ENCODE peak calls at places on chromosome 15, in eight cellular contexts. C, T, R, H, P, F, V and N are unnamed samples.

GRCh38 chr15:92670625-92671024 is 15.1 kb upstream of the FAM174B start:
- DNase-seq in C (no peak), T (no peak), R (no peak), H (no peak), P (no peak), F (no peak), V (no peak), N (no peak)

GRCh38 chr15:26848498-26848897 is 18.4 kb upstream of the GABRA5 start:
- DNase-seq in C (no peak), T (no peak), R (no peak), H (no peak), P (no peak), F (no peak), V (no peak), N (no peak)

GRCh38 chr15:93515256-93516044 is 426.4 kb upstream of the RGMA start:
- DNase-seq in C (no peak), T (no peak), R (no peak), H (no peak), P (no peak), F (no peak), V (no peak), N (no peak)

GRCh38 chr15:84761534-84762190 is 13.3 kb downstream of the ZNF592 start:
- DNase-seq in C (no peak), T (no peak), R (no peak), H (no peak), P (no peak), F (no peak), V (no peak), N (no peak)

GRCh38 chr15:89776274-89777072 is at the start of gene MESP2:
- DNase-seq in C (peak), T (peak), R (peak), H (peak), P (no peak), F (peak), V (peak), N (peak)

GRCh38 chr15:94451461-94451860 is 220.1 kb downstream of the MCTP2 start:
- DNase-seq in C (no peak), T (no peak), R (no peak), H (no peak), P (peak), F (no peak), V (no peak), N (no peak)

GRCh38 chr15:30791239-30791638 is 112.5 kb upstream of the FAN1 start:
- DNase-seq in C (no peak), T (no peak), R (no peak), H (peak), P (no peak), F (no peak), V (no peak), N (no peak)

GRCh38 chr15:44427756-44428724 is 611 bp downstream of the CTDSPL2 start:
- DNase-seq in C (no peak), T (no peak), R (peak), H (peak), P (peak), F (no peak), V (peak), N (no peak)

GRCh38 chr15:45589296-45589695 is 2.1 kb downstream of the BLOC1S6 start:
- DNase-seq in C (no peak), T (no peak), R (no peak), H (no peak), P (no peak), F (no peak), V (no peak), N (no peak)

GRCh38 chr15:22873204-22873701 is 34.8 kb downstream of the NIPA2 start:
- DNase-seq in C (no peak), T (no peak), R (peak), H (no peak), P (peak), F (peak), V (peak), N (no peak)

GRCh38 chr15:47505712-47506542 is 211.4 kb upstream of the SEMA6D start:
- DNase-seq in C (no peak), T (no peak), R (peak), H (peak), P (no peak), F (peak), V (no peak), N (no peak)

GRCh38 chr15:92725171-92725570 is 69.6 kb upstream of the FAM174B start:
- DNase-seq in C (no peak), T (no peak), R (no peak), H (no peak), P (no peak), F (no peak), V (no peak), N (no peak)

GRCh38 chr15:34023932-34024331 is 15.1 kb downstream of the AVEN start:
- DNase-seq in C (no peak), T (no peak), R (no peak), H (no peak), P (no peak), F (no peak), V (no peak), N (no peak)

GRCh38 chr15:75232826-75233503 is 25.2 kb upstream of the GOLGA6C start:
- DNase-seq in C (no peak), T (no peak), R (no peak), H (no peak), P (no peak), F (no peak), V (no peak), N (no peak)

GRCh38 chr15:77538793-77539487 is 93.8 kb downstream of the LINGO1 start:
- DNase-seq in C (no peak), T (no peak), R (no peak), H (peak), P (no peak), F (no peak), V (no peak), N (no peak)

GRCh38 chr15:68541743-68542142 is 37.0 kb upstream of the CORO2B start:
- DNase-seq in C (no peak), T (no peak), R (no peak), H (no peak), P (no peak), F (no peak), V (no peak), N (no peak)

GRCh38 chr15:73936181-73936580 is 9.9 kb downstream of the LOXL1 start:
- DNase-seq in C (no peak), T (peak), R (peak), H (peak), P (peak), F (no peak), V (no peak), N (no peak)

GRCh38 chr15:60326824-60327654 is 70.7 kb downstream of the ANXA2 start:
- DNase-seq in C (no peak), T (no peak), R (peak), H (peak), P (no peak), F (peak), V (peak), N (no peak)
- TF ChIP-seq CTCF in C (peak), T (peak), R (peak), H (peak), P (peak), F (peak), V (peak), N (peak)

GRCh38 chr15:101409621-101410020 is 79.9 kb downstream of the PCSK6 start:
- DNase-seq in C (no peak), T (no peak), R (no peak), H (no peak), P (no peak), F (no peak), V (no peak), N (no peak)

GRCh38 chr15:101411588-101411987 is 77.9 kb downstream of the PCSK6 start:
- DNase-seq in C (no peak), T (no peak), R (no peak), H (no peak), P (no peak), F (no peak), V (no peak), N (no peak)

GRCh38 chr15:101410612-101411011 is 78.9 kb downstream of the PCSK6 start:
- DNase-seq in C (no peak), T (no peak), R (no peak), H (no peak), P (no peak), F (no peak), V (no peak), N (no peak)

GRCh38 chr15:101413239-101413638 is 76.3 kb downstream of the PCSK6 start:
- DNase-seq in C (no peak), T (no peak), R (no peak), H (no peak), P (no peak), F (no peak), V (no peak), N (no peak)

DNA sequence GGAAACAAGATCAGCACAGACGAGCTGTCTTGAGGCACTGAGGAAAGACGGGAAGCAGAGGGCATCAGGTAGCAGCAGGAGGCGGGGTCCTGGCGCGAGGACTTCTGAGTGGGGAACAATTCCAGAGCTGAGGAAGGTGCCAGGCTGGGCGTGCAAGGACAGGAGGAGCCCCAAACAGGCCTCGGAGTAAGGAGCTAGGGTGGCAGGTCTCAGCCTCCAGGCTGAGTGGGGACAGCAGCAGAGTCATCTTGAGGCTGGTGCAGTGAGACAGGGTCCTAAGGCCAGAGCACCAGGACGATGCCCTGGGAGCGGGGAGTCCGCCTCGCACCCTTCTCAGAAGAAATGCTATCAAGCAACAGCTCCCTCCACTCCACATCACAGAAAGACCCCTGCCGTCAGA is 78.4 kb downstream of the PCSK6 start:
- DNase-seq in C (no peak), T (no peak), R (no peak), H (no peak), P (no peak), F (no peak), V (no peak), N (no peak)
- TF ChIP-seq CTCF in C (no peak), T (no peak), R (no peak), H (no peak), P (no peak), F (no peak), V (no peak), N (no peak)

GRCh38 chr15:36773698-36774097 is 194.3 kb downstream of the CDIN1 start:
- DNase-seq in C (no peak), T (no peak), R (no peak), H (no peak), P (no peak), F (no peak), V (no peak), N (no peak)

GRCh38 chr15:36774765-36775164 is 195.3 kb downstream of the CDIN1 start:
- DNase-seq in C (no peak), T (no peak), R (no peak), H (no peak), P (no peak), F (no peak), V (no peak), N (no peak)

GRCh38 chr15:36777941-36778340 is 198.5 kb downstream of the CDIN1 start:
- DNase-seq in C (no peak), T (no peak), R (no peak), H (no peak), P (no peak), F (no peak), V (no peak), N (no peak)

GRCh38 chr15:36778516-36778915 is 199.1 kb downstream of the CDIN1 start:
- DNase-seq in C (no peak), T (no peak), R (no peak), H (no peak), P (no peak), F (no peak), V (no peak), N (no peak)

GRCh38 chr15:36775209-36775608 is 195.8 kb downstream of the CDIN1 start:
- DNase-seq in C (no peak), T (no peak), R (no peak), H (no peak), P (no peak), F (no peak), V (no peak), N (no peak)
- TF ChIP-seq CTCF in C (no peak), T (no peak), R (no peak), H (no peak), P (no peak), F (no peak), V (no peak), N (no peak)

GRCh38 chr15:70196314-70197291 is 98.9 kb upstream of the TLE3 start:
- DNase-seq in C (no peak), T (no peak), R (peak), H (peak), P (peak), F (peak), V (no peak), N (no peak)
- TF ChIP-seq CTCF in C (no peak), T (no peak), R (no peak), H (no peak), P (peak), F (no peak), V (no peak), N (no peak)

DNA sequence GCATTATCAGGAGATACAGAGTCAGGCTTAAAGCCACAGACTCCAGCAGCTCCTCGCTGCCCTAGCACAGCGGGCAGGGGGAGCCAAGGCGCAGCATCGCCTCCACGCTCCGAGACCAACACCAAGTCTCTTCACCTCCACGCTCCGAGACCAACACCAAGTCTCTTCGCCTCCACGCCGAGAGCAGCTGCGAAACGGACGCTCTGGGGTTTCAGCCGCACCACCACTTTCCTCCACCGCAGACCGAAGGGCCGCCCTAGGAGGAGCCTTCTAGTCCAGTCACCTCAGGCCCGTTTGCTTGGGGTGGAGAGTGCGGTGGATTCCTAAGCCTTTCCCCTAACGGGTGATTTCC is 678 bp downstream of the DMXL2 start:
- DNase-seq in C (peak), T (peak), R (peak), H (peak), P (peak), F (peak), V (peak), N (no peak)
- TF ChIP-seq CTCF in C (no peak), T (no peak), R (no peak), H (peak), P (peak), F (peak), V (no peak), N (peak)

GRCh38 chr15:40955141-40955903 is 2.1 kb downstream of the CHAC1 start:
- DNase-seq in C (no peak), T (peak), R (no peak), H (no peak), P (no peak), F (no peak), V (no peak), N (no peak)

GRCh38 chr15:40953713-40954074 is 423 bp downstream of the CHAC1 start:
- DNase-seq in C (no peak), T (no peak), R (no peak), H (no peak), P (no peak), F (no peak), V (no peak), N (no peak)

GRCh38 chr15:40952301-40952900 is 870 bp upstream of the CHAC1 start:
- DNase-seq in C (no peak), T (no peak), R (peak), H (no peak), P (no peak), F (no peak), V (no peak), N (no peak)

GRCh38 chr15:40951764-40952163 is 1.5 kb upstream of the CHAC1 start:
- DNase-seq in C (no peak), T (no peak), R (no peak), H (no peak), P (no peak), F (no peak), V (no peak), N (no peak)

DNA sequence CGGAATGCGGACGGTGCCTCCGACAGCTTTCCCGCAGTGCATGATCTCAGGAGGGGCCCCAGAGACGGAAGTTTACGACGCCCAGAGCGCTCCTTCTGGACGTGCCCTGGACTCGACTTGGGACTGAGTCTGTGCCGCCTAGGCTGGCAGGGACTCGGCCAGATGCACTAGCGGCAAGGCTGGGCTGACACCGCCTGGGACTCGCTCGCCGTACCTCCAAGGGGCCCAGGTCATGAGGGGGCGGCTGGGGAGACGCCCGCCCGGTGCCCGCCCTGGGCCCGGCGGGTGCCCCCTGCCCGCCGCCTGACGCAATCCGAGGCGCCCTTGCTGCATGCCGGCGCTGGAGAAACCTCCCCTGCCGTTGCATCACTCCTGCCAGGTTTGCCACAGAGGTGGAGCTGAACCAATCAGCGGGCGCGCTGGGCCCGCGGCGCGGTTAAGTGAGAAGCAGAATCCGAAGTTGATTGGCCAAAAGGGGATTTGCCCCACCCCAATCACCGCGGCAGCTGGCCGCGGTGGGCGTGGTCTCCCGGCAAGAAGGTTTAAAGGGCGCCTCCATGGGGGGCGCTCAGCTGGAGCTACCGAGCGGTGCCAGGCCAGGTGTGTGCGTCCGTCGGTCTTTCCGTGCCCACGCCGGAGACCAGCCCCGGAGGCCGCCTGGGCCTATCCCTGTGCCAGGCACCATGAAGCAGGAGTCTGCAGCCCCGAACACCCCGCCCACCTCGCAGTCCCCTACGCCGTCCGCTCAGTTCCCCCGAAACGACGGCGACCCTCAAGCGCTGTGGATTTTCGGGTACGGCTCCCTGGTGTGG is at the start of gene CHAC1:
- DNase-seq in C (peak), T (peak), R (peak), H (peak), P (peak), F (peak), V (peak), N (peak)
- TF ChIP-seq CTCF in C (peak), T (peak), R (no peak), H (no peak), P (peak), F (peak), V (no peak), N (no peak)